ENCODE peak calls at places on chromosomes 4 and X, in seven cellular contexts. X is adrenal gland, N is thoracic aorta, Q is heart right ventricle, I is neural progenitor cell, T is fibroblast of lung, Z is cardiac muscle cell. U is an unnamed sample. For H3K36me3, the result is how much of the 10 kb centered on the place peaks cover.

GRCh38 chr4:89296399-89296798 is 11.2 kb downstream of the GPRIN3 start:
- DNase-seq in X (no peak), N (no peak), Q (no peak), I (no peak), T (no peak), Z (no peak), U (no peak)

GRCh38 chr4:150973626-150974250 is 41.3 kb downstream of the LRBA start:
- DNase-seq in X (no peak), N (no peak), Q (no peak), I (no peak), T (peak), Z (no peak), U (peak)

GRCh38 chr4:3478446-3479357 is 15.6 kb downstream of the DOK7 start:
- DNase-seq in X (no peak), N (no peak), Q (no peak), I (no peak), T (no peak), Z (no peak), U (no peak)

GRCh38 chr4:156388826-156389225 is 435.2 kb upstream of the CTSO start:
- DNase-seq in X (no peak), N (no peak), Q (no peak), I (no peak), T (peak), Z (peak), U (no peak)

GRCh38 chr4:65654976-65655375 is 15.3 kb downstream of the EPHA5 start:
- DNase-seq in X (no peak), N (no peak), Q (no peak), I (no peak), T (no peak), Z (no peak), U (no peak)

GRCh38 chrX:147884958-147885357 is 26.8 kb upstream of the FMR1 start:
- DNase-seq in X (no peak), N (no peak), Q (no peak), I (no peak), T (no peak), Z (peak), U (no peak)

GRCh38 chr4:103802766-103803165 is 83.0 kb upstream of the TACR3 start:
- DNase-seq in X (no peak), N (no peak), Q (no peak), I (peak), T (no peak), Z (no peak), U (no peak)

GRCh38 chr4:84499065-84499982 is at the start of gene NKX6-1:
- DNase-seq in X (peak), N (no peak), Q (peak), I (peak), T (peak), Z (peak), U (peak)

GRCh38 chrX:21741869-21742701 is 15.8 kb downstream of the SMPX start:
- DNase-seq in X (no peak), N (no peak), Q (peak), I (no peak), T (peak), Z (no peak), U (no peak)

GRCh38 chr4:138573246-138573645 is 331.1 kb upstream of the SLC7A11 start:
- DNase-seq in X (no peak), N (no peak), Q (no peak), I (no peak), T (peak), Z (no peak), U (no peak)

GRCh38 chr4:2288051-2288541 is 26.2 kb upstream of the MXD4 start:
- DNase-seq in X (no peak), N (no peak), Q (peak), I (no peak), T (no peak), Z (no peak), U (no peak)

GRCh38 chrX:110244951-110245480 is 72.9 kb downstream of the AMMECR1 start:
- DNase-seq in X (no peak), N (no peak), Q (no peak), I (no peak), T (peak), Z (no peak), U (no peak)

GRCh38 chr4:76388160-76388908 is 32.6 kb downstream of the CCDC158 start:
- DNase-seq in X (no peak), N (no peak), Q (no peak), I (no peak), T (peak), Z (peak), U (peak)

GRCh38 chr4:97013309-97014106 is 1129.8 kb downstream of the STPG2 start:
- DNase-seq in X (no peak), N (no peak), Q (no peak), I (no peak), T (no peak), Z (no peak), U (no peak)

GRCh38 chr4:71608674-71609062 is 175.2 kb downstream of the GC start:
- DNase-seq in X (no peak), N (no peak), Q (no peak), I (no peak), T (no peak), Z (no peak), U (no peak)

GRCh38 chr4:84796388-84796787 is 170.1 kb downstream of the WDFY3 start:
- DNase-seq in X (no peak), N (no peak), Q (no peak), I (peak), T (peak), Z (no peak), U (no peak)

GRCh38 chr4:110793381-110793801 is 170.5 kb upstream of the PITX2 start:
- DNase-seq in X (no peak), N (no peak), Q (no peak), I (peak), T (peak), Z (peak), U (no peak)

GRCh38 chr4:36872679-36873078 is 371.9 kb upstream of the NWD2 start:
- DNase-seq in X (no peak), N (no peak), Q (no peak), I (no peak), T (no peak), Z (no peak), U (no peak)

GRCh38 chrX:68261060-68261672 is 172.1 kb downstream of the OPHN1 start:
- DNase-seq in X (no peak), N (no peak), Q (no peak), I (no peak), T (peak), Z (peak), U (peak)

GRCh38 chr4:177087060-177087459 is 222.6 kb upstream of the NEIL3 start:
- DNase-seq in X (no peak), N (no peak), Q (no peak), I (no peak), T (no peak), Z (no peak), U (no peak)

GRCh38 chr4:99614491-99614890 is 39.9 kb downstream of the MTTP start:
- DNase-seq in X (no peak), N (no peak), Q (no peak), I (no peak), T (no peak), Z (no peak), U (no peak)
- H3K36me3 ChIP-seq in X (under half), N (under half), Q (under half), I (under half), T (under half), Z (under half), U (under half)

DNA sequence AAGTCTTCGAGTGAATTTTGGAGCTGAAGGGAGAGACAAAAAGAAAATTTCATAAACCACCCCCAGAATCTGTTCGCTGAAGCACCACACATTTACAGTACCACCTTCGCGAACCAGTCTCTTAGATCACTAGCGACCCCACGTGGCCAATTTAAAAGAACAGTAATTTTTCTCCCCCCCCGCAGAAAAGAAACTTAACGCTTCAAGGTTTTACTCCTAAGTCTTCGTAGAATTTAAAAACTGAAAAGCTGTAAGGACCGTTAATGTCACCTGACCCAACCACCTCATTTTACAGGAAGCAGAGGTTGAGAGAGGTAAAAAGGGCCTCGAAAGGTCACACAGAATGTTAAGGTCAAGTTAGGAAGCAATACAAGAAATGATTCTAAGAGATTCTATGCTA is 187.5 kb downstream of the QDPR start:
- DNase-seq in X (peak), N (no peak), Q (peak), I (peak), T (peak), Z (peak), U (no peak)
- TF ChIP-seq CTCF in X (peak), N (peak), Q (peak), I (peak), T (peak), Z (peak), U (peak)

GRCh38 chr4:8009710-8010534 is 70.3 kb upstream of the AFAP1 start:
- DNase-seq in X (no peak), N (no peak), Q (no peak), I (no peak), T (no peak), Z (no peak), U (no peak)
- H3K4me3 ChIP-seq in X (no peak), N (no peak), Q (no peak), I (no peak), T (no peak), Z (no peak), U (no peak)

GRCh38 chr4:48178931-48179330 is 44.9 kb upstream of the TXK start:
- DNase-seq in X (no peak), N (no peak), Q (no peak), I (no peak), T (no peak), Z (no peak), U (no peak)

GRCh38 chr4:48180234-48180633 is 46.2 kb upstream of the TXK start:
- DNase-seq in X (no peak), N (no peak), Q (no peak), I (no peak), T (peak), Z (peak), U (no peak)

GRCh38 chr4:48173055-48173991 is 39.3 kb upstream of the TXK start:
- DNase-seq in X (peak), N (no peak), Q (no peak), I (peak), T (peak), Z (peak), U (peak)

GRCh38 chr4:48175806-48176205 is 41.8 kb upstream of the TXK start:
- DNase-seq in X (no peak), N (no peak), Q (no peak), I (no peak), T (peak), Z (no peak), U (peak)

DNA sequence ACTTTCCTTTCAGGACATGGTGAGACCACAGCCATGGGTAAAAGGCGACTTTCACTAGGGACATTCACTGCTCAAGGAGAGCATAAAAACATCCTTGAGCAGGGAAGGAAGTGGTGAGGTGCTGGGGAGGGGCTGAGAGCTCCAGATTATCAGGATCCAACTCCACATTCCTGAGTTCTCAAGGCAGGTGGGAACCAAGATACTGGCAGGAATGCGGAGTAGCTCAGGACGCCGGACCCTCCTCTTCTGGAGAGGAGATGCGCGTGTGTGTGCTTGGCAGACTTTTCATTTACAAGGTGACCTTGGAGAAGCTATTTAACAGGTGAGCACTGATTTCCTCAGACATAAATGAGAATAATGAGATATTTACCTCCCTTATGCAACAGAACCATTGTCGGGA is 41.3 kb upstream of the TXK start:
- DNase-seq in X (no peak), N (no peak), Q (no peak), I (peak), T (no peak), Z (no peak), U (no peak)
- H3K36me3 ChIP-seq in X (under half), N (under half), Q (under half), I (under half), T (under half), Z (under half), U (under half)

GRCh38 chrX:131821945-131822622 is 201.0 kb upstream of the STK26 start:
- DNase-seq in X (peak), N (no peak), Q (peak), I (no peak), T (peak), Z (no peak), U (no peak)
- TF ChIP-seq CTCF in X (no peak), N (no peak), Q (no peak), I (no peak), T (no peak), Z (no peak), U (no peak)

DNA sequence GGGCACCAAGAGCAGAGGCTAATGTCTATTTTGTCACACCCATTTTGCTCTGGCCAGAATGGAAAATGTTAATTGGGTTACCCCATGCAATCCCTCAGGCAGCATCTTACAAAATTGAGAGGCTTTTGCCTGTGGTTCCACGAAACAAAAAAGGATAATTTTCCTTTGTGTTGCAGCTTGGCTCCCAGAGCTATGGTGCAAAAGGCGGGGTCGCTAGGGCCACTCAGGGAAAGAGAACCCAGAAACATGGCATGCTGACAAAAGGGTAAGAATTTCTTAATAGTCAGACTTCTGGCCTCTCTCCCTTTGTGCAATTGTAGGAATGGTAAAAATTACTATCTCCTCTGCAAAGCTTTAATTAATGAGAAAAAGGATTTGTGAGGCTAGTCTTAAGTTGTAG is 119.6 kb upstream of the BANK1 start:
- DNase-seq in X (no peak), N (no peak), Q (no peak), I (no peak), T (no peak), Z (no peak), U (no peak)
- H3K4me3 ChIP-seq in X (no peak), N (no peak), Q (no peak), I (no peak), T (no peak), Z (no peak), U (no peak)